ENCODE peak calls at places on chromosomes 6 and 20, in nine cellular contexts. O, L, G, R, I, P, T, X and E are unnamed samples.

GRCh38 chr6:3283641-3284435 is 25.1 kb downstream of the PSMG4 start:
- DNase-seq in O (no peak), L (no peak), G (no peak), R (no peak), I (no peak), P (no peak), T (no peak), X (no peak), E (no peak)

GRCh38 chr6:129767776-129768490 is 58.0 kb upstream of the ARHGAP18 start:
- DNase-seq in O (no peak), L (no peak), G (no peak), R (no peak), I (no peak), P (no peak), T (no peak), X (no peak), E (no peak)

GRCh38 chr20:62500237-62500864 is 24.6 kb upstream of the GATA5 start:
- DNase-seq in O (peak; percentile 28), L (peak; percentile 36), G (peak; percentile 84), R (peak; percentile 66), I (peak; percentile 88), P (peak; percentile 58), T (no peak), X (peak; percentile 91), E (peak; percentile 66)

GRCh38 chr6:150336299-150336698 is 32.5 kb upstream of the IYD start:
- DNase-seq in O (no peak), L (peak; percentile 10), G (no peak), R (no peak), I (no peak), P (peak; percentile 19), T (no peak), X (no peak), E (no peak)

GRCh38 chr6:32367641-32368040 is 4.1 kb downstream of the TSBP1 start:
- DNase-seq in O (no peak), L (no peak), G (no peak), R (no peak), I (no peak), P (no peak), T (no peak), X (no peak), E (no peak)

GRCh38 chr6:128519931-128520435 is 416 bp downstream of the PTPRK start:
- DNase-seq in O (peak; percentile 55), L (no peak), G (no peak), R (no peak), I (no peak), P (peak; percentile 92), T (no peak), X (peak; percentile 38), E (peak; percentile 48)

GRCh38 chr6:113094781-113095180 is 747.7 kb downstream of the RFPL4B start:
- DNase-seq in O (peak; percentile 28), L (no peak), G (no peak), R (no peak), I (no peak), P (no peak), T (no peak), X (no peak), E (no peak)

GRCh38 chr6:37168809-37169457 is 1.0 kb upstream of the PIM1 start:
- DNase-seq in O (no peak), L (peak; percentile 26), G (no peak), R (no peak), I (peak; percentile 79), P (no peak), T (no peak), X (peak; percentile 51), E (no peak)

GRCh38 chr6:162713926-162714759 is 13.4 kb downstream of the PRKN start:
- DNase-seq in O (no peak), L (no peak), G (no peak), R (no peak), I (no peak), P (no peak), T (no peak), X (no peak), E (no peak)

GRCh38 chr6:109912136-109912535 is 66.0 kb upstream of the GPR6 start:
- DNase-seq in O (no peak), L (no peak), G (no peak), R (no peak), I (no peak), P (no peak), T (no peak), X (no peak), E (no peak)

GRCh38 chr20:3101737-3102574 is 17.4 kb upstream of the AVP start:
- DNase-seq in O (no peak), L (no peak), G (no peak), R (no peak), I (no peak), P (no peak), T (no peak), X (peak; percentile 55), E (peak; percentile 38)

GRCh38 chr6:42017021-42017643 is 33.2 kb upstream of the TAF8 start:
- DNase-seq in O (no peak), L (no peak), G (no peak), R (peak; percentile 35), I (peak; percentile 71), P (peak; percentile 15), T (peak; percentile 63), X (peak; percentile 42), E (no peak)

GRCh38 chr6:27605401-27606342 is 132.8 kb upstream of the ZNF184 start:
- DNase-seq in O (no peak), L (no peak), G (no peak), R (no peak), I (no peak), P (peak; percentile 36), T (no peak), X (no peak), E (no peak)

GRCh38 chr6:24907959-24908358 is 27.8 kb downstream of the RIPOR2 start:
- DNase-seq in O (no peak), L (no peak), G (no peak), R (no peak), I (no peak), P (no peak), T (no peak), X (no peak), E (no peak)

GRCh38 chr20:64106981-64107735 is at the start of gene NPBWR2:
- DNase-seq in O (no peak), L (no peak), G (peak; percentile 8), R (no peak), I (no peak), P (no peak), T (no peak), X (no peak), E (peak; percentile 7)

GRCh38 chr6:4021862-4022715 is 56.8 kb downstream of the FAM217A start:
- DNase-seq in O (no peak), L (peak; percentile 38), G (no peak), R (no peak), I (peak; percentile 9), P (peak; percentile 19), T (no peak), X (no peak), E (no peak)